ENCODE peak calls at places on chromosomes 1 and 21, in five cellular contexts. One of them, this sample, is unnamed.
A peak's percentile ranks its signal among the peaks of the same experiment; 100 is the strongest.

GRCh38 chr1:100511058-100511457 is 26.9 kb upstream of the GPR88 start:
- DNase-seq in tibial artery: no peak
- DNase-seq in pancreas: no peak
- DNase-seq in osteoblast: no peak
- DNase-seq in tibial nerve: no peak
- DNase-seq in this sample: no peak

GRCh38 chr1:19361231-19362147 is 49.4 kb downstream of the SLC66A1 start:
- DNase-seq in pancreas: no peak
- DNase-seq in tibial nerve: no peak
- DNase-seq in osteoblast: peak; percentile 71
- DNase-seq in tibial artery: no peak
- DNase-seq in this sample: no peak

GRCh38 chr1:79859212-79859948 is 852.9 kb upstream of the ADGRL4 start:
- DNase-seq in pancreas: no peak
- DNase-seq in tibial artery: no peak
- DNase-seq in osteoblast: no peak
- DNase-seq in tibial nerve: no peak
- DNase-seq in this sample: peak; percentile 91

GRCh38 chr1:43776043-43776761 is 68.9 kb downstream of the ST3GAL3 start:
- DNase-seq in tibial artery: no peak
- DNase-seq in tibial nerve: no peak
- DNase-seq in osteoblast: no peak
- DNase-seq in pancreas: no peak
- DNase-seq in this sample: peak; percentile 63

GRCh38 chr1:211833174-211833820 is 2.7 kb upstream of the LPGAT1 start:
- DNase-seq in tibial artery: no peak
- DNase-seq in pancreas: no peak
- DNase-seq in osteoblast: no peak
- DNase-seq in tibial nerve: no peak
- DNase-seq in this sample: no peak

GRCh38 chr21:41402231-41402630 is 23.8 kb upstream of the MX1 start:
- DNase-seq in tibial nerve: no peak
- DNase-seq in tibial artery: peak; percentile 35
- DNase-seq in pancreas: no peak
- DNase-seq in osteoblast: no peak
- DNase-seq in this sample: no peak

GRCh38 chr1:6603851-6604558 is 1.3 kb upstream of the KLHL21 start:
- DNase-seq in pancreas: peak; percentile 48
- DNase-seq in tibial nerve: peak; percentile 57
- DNase-seq in tibial artery: peak; percentile 94
- DNase-seq in osteoblast: peak; percentile 97
- DNase-seq in this sample: peak; percentile 91

GRCh38 chr1:39297534-39297933 is 93.0 kb downstream of the MACF1 start:
- DNase-seq in tibial artery: no peak
- DNase-seq in osteoblast: no peak
- DNase-seq in tibial nerve: no peak
- DNase-seq in pancreas: no peak
- DNase-seq in this sample: no peak

GRCh38 chr1:88061830-88062177 is 622.3 kb upstream of the PKN2 start:
- DNase-seq in pancreas: no peak
- DNase-seq in tibial artery: no peak
- DNase-seq in tibial nerve: no peak
- DNase-seq in osteoblast: no peak
- DNase-seq in this sample: no peak
- TF ChIP-seq CTCF in pancreas: no peak
- TF ChIP-seq CTCF in tibial artery: no peak
- TF ChIP-seq CTCF in tibial nerve: no peak
- TF ChIP-seq CTCF in osteoblast: no peak
- TF ChIP-seq CTCF in this sample: no peak

GRCh38 chr21:31872452-31873274 is at the start of gene HUNK:
- DNase-seq in tibial nerve: no peak
- DNase-seq in pancreas: peak; percentile 81
- DNase-seq in tibial artery: no peak
- DNase-seq in osteoblast: peak; percentile 87
- DNase-seq in this sample: peak; percentile 44

GRCh38 chr21:31873696-31874599 is 1.1 kb downstream of the HUNK start:
- DNase-seq in tibial artery: no peak
- DNase-seq in tibial nerve: no peak
- DNase-seq in pancreas: peak; percentile 71
- DNase-seq in osteoblast: peak; percentile 76
- DNase-seq in this sample: peak; percentile 74

GRCh38 chr21:31870472-31870871 is 2.3 kb upstream of the HUNK start:
- DNase-seq in osteoblast: peak; percentile 79
- DNase-seq in tibial artery: no peak
- DNase-seq in pancreas: peak; percentile 44
- DNase-seq in tibial nerve: no peak
- DNase-seq in this sample: no peak

GRCh38 chr21:31873275-31873695 is 465 bp downstream of the HUNK start:
- DNase-seq in tibial nerve: no peak
- DNase-seq in tibial artery: no peak
- DNase-seq in osteoblast: peak; percentile 83
- DNase-seq in pancreas: peak; percentile 33
- DNase-seq in this sample: peak; percentile 60

GRCh38 chr21:31872072-31872451 is 758 bp upstream of the HUNK start:
- DNase-seq in osteoblast: peak; percentile 71
- DNase-seq in tibial nerve: no peak
- DNase-seq in pancreas: no peak
- DNase-seq in tibial artery: no peak
- DNase-seq in this sample: no peak
- H3K27ac ChIP-seq in osteoblast: no peak overlapping the region
- H3K27ac ChIP-seq in tibial nerve: no peak overlapping the region
- H3K27ac ChIP-seq in pancreas: peak overlapping the region; percentile 84
- H3K27ac ChIP-seq in tibial artery: no peak overlapping the region
- H3K27ac ChIP-seq in this sample: no peak overlapping the region

GRCh38 chr1:117830222-117830621 is 99.2 kb downstream of the GDAP2 start:
- DNase-seq in tibial artery: no peak
- DNase-seq in osteoblast: no peak
- DNase-seq in tibial nerve: no peak
- DNase-seq in pancreas: no peak
- DNase-seq in this sample: no peak

GRCh38 chr1:117825414-117825813 is 104.0 kb downstream of the GDAP2 start:
- DNase-seq in pancreas: no peak
- DNase-seq in tibial artery: peak; percentile 65
- DNase-seq in osteoblast: no peak
- DNase-seq in tibial nerve: no peak
- DNase-seq in this sample: no peak

GRCh38 chr1:117826119-117826518 is 103.3 kb downstream of the GDAP2 start:
- DNase-seq in pancreas: no peak
- DNase-seq in tibial nerve: no peak
- DNase-seq in tibial artery: no peak
- DNase-seq in osteoblast: no peak
- DNase-seq in this sample: no peak

GRCh38 chr1:117826551-117827078 is 102.8 kb downstream of the GDAP2 start:
- DNase-seq in tibial nerve: no peak
- DNase-seq in pancreas: peak; percentile 61
- DNase-seq in osteoblast: no peak
- DNase-seq in tibial artery: peak; percentile 66
- DNase-seq in this sample: no peak

DNA sequence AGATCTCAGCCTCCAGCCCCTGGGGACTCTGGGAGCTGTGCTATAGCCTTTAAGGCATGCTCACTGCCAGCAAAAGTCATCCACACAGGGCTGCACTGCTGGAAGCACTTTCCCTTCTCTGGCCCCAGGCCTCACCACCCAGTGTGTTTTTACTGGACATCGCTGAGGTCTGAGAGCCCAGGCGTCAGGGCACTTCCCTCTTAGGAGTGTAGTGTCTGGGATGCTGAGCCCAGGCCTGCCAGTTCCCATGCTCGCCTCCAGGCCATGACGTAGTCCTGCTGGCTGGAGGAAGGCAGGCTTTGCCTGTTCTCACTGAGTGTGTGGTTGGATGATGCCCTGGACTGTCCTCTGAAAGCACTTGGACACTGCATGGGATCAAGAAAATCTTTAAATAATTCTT is 101.2 kb downstream of the GDAP2 start:
- DNase-seq in tibial artery: peak; percentile 96
- DNase-seq in tibial nerve: peak; percentile 47
- DNase-seq in osteoblast: peak; percentile 89
- DNase-seq in pancreas: no peak
- DNase-seq in this sample: peak; percentile 20
- TF ChIP-seq CTCF in tibial artery: peak; percentile 39
- TF ChIP-seq CTCF in tibial nerve: no peak
- TF ChIP-seq CTCF in osteoblast: no peak
- TF ChIP-seq CTCF in pancreas: no peak
- TF ChIP-seq CTCF in this sample: no peak

GRCh38 chr1:200897188-200897710 is 2.5 kb downstream of the INAVA start:
- DNase-seq in pancreas: no peak
- DNase-seq in tibial nerve: no peak
- DNase-seq in tibial artery: no peak
- DNase-seq in osteoblast: no peak
- DNase-seq in this sample: no peak
- H3K27ac ChIP-seq in pancreas: peak overlapping the region; percentile 60
- H3K27ac ChIP-seq in tibial nerve: no peak overlapping the region
- H3K27ac ChIP-seq in tibial artery: no peak overlapping the region
- H3K27ac ChIP-seq in osteoblast: no peak overlapping the region
- H3K27ac ChIP-seq in this sample: no peak overlapping the region

GRCh38 chr21:45140346-45140940 is 66.1 kb downstream of the ADARB1 start:
- DNase-seq in osteoblast: peak; percentile 97
- DNase-seq in tibial nerve: peak; percentile 45
- DNase-seq in tibial artery: peak; percentile 86
- DNase-seq in pancreas: peak; percentile 61
- DNase-seq in this sample: peak; percentile 90
- TF ChIP-seq CTCF in osteoblast: peak; percentile 97
- TF ChIP-seq CTCF in tibial nerve: peak; percentile 85
- TF ChIP-seq CTCF in tibial artery: peak; percentile 86
- TF ChIP-seq CTCF in pancreas: peak; percentile 62
- TF ChIP-seq CTCF in this sample: peak; percentile 87

GRCh38 chr21:43596616-43597015 is 62.7 kb downstream of the HSF2BP start:
- DNase-seq in osteoblast: no peak
- DNase-seq in tibial nerve: no peak
- DNase-seq in pancreas: no peak
- DNase-seq in tibial artery: no peak
- DNase-seq in this sample: no peak

GRCh38 chr21:43598416-43599120 is 60.7 kb downstream of the HSF2BP start:
- DNase-seq in osteoblast: no peak
- DNase-seq in tibial nerve: no peak
- DNase-seq in pancreas: no peak
- DNase-seq in tibial artery: no peak
- DNase-seq in this sample: peak; percentile 82

GRCh38 chr21:43597052-43597451 is 62.2 kb downstream of the HSF2BP start:
- DNase-seq in pancreas: no peak
- DNase-seq in osteoblast: no peak
- DNase-seq in tibial nerve: no peak
- DNase-seq in tibial artery: no peak
- DNase-seq in this sample: peak; percentile 44

GRCh38 chr21:43599728-43600127 is 59.6 kb downstream of the HSF2BP start:
- DNase-seq in tibial nerve: no peak
- DNase-seq in tibial artery: no peak
- DNase-seq in osteoblast: no peak
- DNase-seq in pancreas: no peak
- DNase-seq in this sample: no peak

GRCh38 chr21:43597845-43598244 is 61.4 kb downstream of the HSF2BP start:
- DNase-seq in osteoblast: no peak
- DNase-seq in tibial nerve: no peak
- DNase-seq in tibial artery: no peak
- DNase-seq in pancreas: no peak
- DNase-seq in this sample: no peak
- H3K27ac ChIP-seq in osteoblast: peak overlapping the region; percentile 50
- H3K27ac ChIP-seq in tibial nerve: no peak overlapping the region
- H3K27ac ChIP-seq in tibial artery: no peak overlapping the region
- H3K27ac ChIP-seq in pancreas: no peak overlapping the region
- H3K27ac ChIP-seq in this sample: no peak overlapping the region

DNA sequence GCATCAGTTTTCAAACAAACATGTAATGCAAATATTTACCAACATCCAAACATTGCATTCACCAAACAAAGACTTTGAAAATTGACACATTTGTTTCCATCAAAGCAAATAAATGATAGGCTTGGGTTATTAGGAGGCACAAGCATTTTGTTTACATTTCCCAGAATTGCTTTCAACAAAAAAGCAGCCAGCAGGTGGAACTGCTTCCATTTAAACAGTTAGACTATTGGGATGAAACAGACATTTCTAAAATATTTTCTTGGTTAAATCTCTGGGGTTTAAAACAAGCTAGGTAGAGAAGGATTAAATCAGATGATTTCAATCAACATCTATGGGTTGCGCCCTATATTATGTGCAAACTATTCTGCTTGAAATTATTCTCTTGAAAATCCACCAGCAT is 1.4 kb upstream of the LEMD1 start:
- DNase-seq in osteoblast: no peak
- DNase-seq in tibial artery: no peak
- DNase-seq in pancreas: no peak
- DNase-seq in tibial nerve: no peak
- DNase-seq in this sample: no peak
- TF ChIP-seq CTCF in osteoblast: no peak
- TF ChIP-seq CTCF in tibial artery: no peak
- TF ChIP-seq CTCF in pancreas: no peak
- TF ChIP-seq CTCF in tibial nerve: no peak
- TF ChIP-seq CTCF in this sample: no peak

GRCh38 chr1:223825767-223826461 is 19.8 kb downstream of the TP53BP2 start:
- DNase-seq in tibial artery: no peak
- DNase-seq in tibial nerve: no peak
- DNase-seq in pancreas: no peak
- DNase-seq in osteoblast: no peak
- DNase-seq in this sample: no peak

GRCh38 chr1:223824712-223825111 is 21.0 kb downstream of the TP53BP2 start:
- DNase-seq in tibial nerve: no peak
- DNase-seq in tibial artery: no peak
- DNase-seq in pancreas: no peak
- DNase-seq in osteoblast: no peak
- DNase-seq in this sample: no peak

GRCh38 chr1:223827193-223827663 is 18.5 kb downstream of the TP53BP2 start:
- DNase-seq in pancreas: no peak
- DNase-seq in tibial nerve: no peak
- DNase-seq in osteoblast: no peak
- DNase-seq in tibial artery: no peak
- DNase-seq in this sample: no peak

GRCh38 chr1:223820976-223821375 is 24.8 kb downstream of the TP53BP2 start:
- DNase-seq in tibial artery: no peak
- DNase-seq in osteoblast: no peak
- DNase-seq in pancreas: no peak
- DNase-seq in tibial nerve: no peak
- DNase-seq in this sample: no peak

GRCh38 chr1:223824287-223824686 is 21.5 kb downstream of the TP53BP2 start:
- DNase-seq in pancreas: no peak
- DNase-seq in tibial nerve: no peak
- DNase-seq in osteoblast: no peak
- DNase-seq in tibial artery: no peak
- DNase-seq in this sample: no peak
- H3K27ac ChIP-seq in pancreas: no peak overlapping the region
- H3K27ac ChIP-seq in tibial nerve: no peak overlapping the region
- H3K27ac ChIP-seq in osteoblast: no peak overlapping the region
- H3K27ac ChIP-seq in tibial artery: no peak overlapping the region
- H3K27ac ChIP-seq in this sample: no peak overlapping the region

This sample was measured in cardiac muscle cell.